ENCODE peak calls at places on chromosomes 6 and 20, in four cellular contexts. B is GM12865; M is AG09309; Q is CD8-positive, alpha-beta T cell. P is an unnamed sample.
A peak's percentile ranks its signal among the peaks of the same experiment; 100 is the strongest.

GRCh38 chr6:152087096-152087495 is 279.6 kb downstream of the ESR1 start:
- DNase-seq in B (no peak), M (no peak), Q (no peak), P (no peak)

GRCh38 chr6:26088344-26088743 is 1.1 kb downstream of the HFE start:
- DNase-seq in B (no peak), M (no peak), Q (no peak), P (no peak)

GRCh38 chr6:149080511-149080910 is 237.0 kb upstream of the TAB2 start:
- DNase-seq in B (no peak), M (peak; percentile 48), Q (no peak), P (peak; percentile 83)

GRCh38 chr20:41135187-41135887 is 2.0 kb upstream of the PLCG1 start:
- DNase-seq in B (peak; percentile 71), M (no peak), Q (peak; percentile 56), P (no peak)

GRCh38 chr6:127022297-127022696 is 96.2 kb upstream of the RSPO3 start:
- DNase-seq in B (no peak), M (peak; percentile 5), Q (no peak), P (peak; percentile 7)

GRCh38 chr6:328184-328670 is 35.9 kb downstream of the DUSP22 start:
- DNase-seq in B (peak; percentile 99), M (peak; percentile 66), Q (no peak), P (peak; percentile 97)

GRCh38 chr6:137313211-137313610 is 94.0 kb upstream of the IFNGR1 start:
- DNase-seq in B (no peak), M (no peak), Q (no peak), P (no peak)

GRCh38 chr6:152828431-152828830 is 77.8 kb downstream of the VIP start:
- DNase-seq in B (no peak), M (no peak), Q (no peak), P (no peak)

GRCh38 chr20:38094373-38094775 is 60.8 kb downstream of the RPRD1B start:
- DNase-seq in B (peak; percentile 93), M (no peak), Q (no peak), P (peak; percentile 67)

GRCh38 chr6:139588076-139588639 is 213.7 kb upstream of the CITED2 start:
- DNase-seq in B (no peak), M (no peak), Q (no peak), P (no peak)

GRCh38 chr20:62274332-62275262 is 28.2 kb upstream of the ADRM1 start:
- DNase-seq in B (no peak), M (no peak), Q (no peak), P (no peak)

GRCh38 chr6:31171931-31172882 is 1.7 kb upstream of the POU5F1 start:
- DNase-seq in B (no peak), M (no peak), Q (no peak), P (no peak)

GRCh38 chr20:47603260-47603659 is 101.6 kb downstream of the NCOA3 start:
- DNase-seq in B (no peak), M (no peak), Q (no peak), P (no peak)

GRCh38 chr20:47607208-47607613 is 105.5 kb downstream of the NCOA3 start:
- DNase-seq in B (no peak), M (no peak), Q (no peak), P (peak; percentile 14)

GRCh38 chr20:47610247-47610944 is 108.7 kb downstream of the NCOA3 start:
- DNase-seq in B (peak; percentile 56), M (peak; percentile 47), Q (peak; percentile 58), P (peak; percentile 55)

GRCh38 chr20:47606414-47607207 is 104.9 kb downstream of the NCOA3 start:
- DNase-seq in B (no peak), M (no peak), Q (no peak), P (no peak)

DNA sequence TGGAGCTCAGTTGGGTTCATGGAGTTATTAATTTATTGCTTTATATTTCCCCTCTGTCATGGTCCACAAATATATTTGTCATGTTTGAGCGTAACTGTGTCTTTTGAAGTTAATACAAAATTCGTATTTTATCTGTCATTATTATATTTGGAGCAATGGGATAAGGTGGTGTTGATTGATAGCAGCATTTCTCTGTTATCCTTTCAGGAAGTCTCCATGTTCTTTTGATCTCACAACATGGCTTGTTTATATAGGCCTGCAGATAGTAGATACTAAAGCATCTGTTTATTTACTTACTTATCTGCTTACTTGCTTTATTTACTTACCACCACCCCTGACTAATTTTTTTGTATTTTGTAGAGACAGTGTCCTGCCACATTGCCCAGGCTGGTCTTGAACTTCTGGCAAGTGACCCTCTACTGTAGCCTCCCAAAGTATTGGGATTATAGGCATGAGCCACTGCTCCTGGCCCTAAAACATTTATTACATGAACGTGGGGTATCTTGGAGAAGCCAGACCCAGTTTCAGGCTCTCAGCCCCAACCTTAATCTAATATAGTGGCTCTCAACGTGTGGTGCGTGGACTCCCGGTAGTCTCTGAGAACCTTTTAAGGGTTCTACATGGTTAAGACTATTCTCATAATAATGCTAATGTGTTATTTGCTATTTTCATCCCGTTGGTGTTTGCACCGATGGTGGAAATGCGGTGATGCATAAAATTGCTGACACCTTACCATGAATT is 104.2 kb downstream of the NCOA3 start:
- DNase-seq in B (no peak), M (no peak), Q (no peak), P (no peak)
- H3K4me3 ChIP-seq in B (no peak overlapping the region), M (no peak overlapping the region), Q (no peak overlapping the region), P (no peak overlapping the region)

GRCh38 chr20:23083553-23084220 is 2.4 kb downstream of the CD93 start:
- DNase-seq in B (no peak), M (no peak), Q (no peak), P (no peak)

GRCh38 chr20:23084282-23084844 is 1.8 kb downstream of the CD93 start:
- DNase-seq in B (no peak), M (no peak), Q (no peak), P (no peak)

GRCh38 chr20:23081263-23081811 is 4.8 kb downstream of the CD93 start:
- DNase-seq in B (no peak), M (no peak), Q (no peak), P (no peak)

GRCh38 chr20:23084845-23085355 is 1.2 kb downstream of the CD93 start:
- DNase-seq in B (no peak), M (no peak), Q (no peak), P (no peak)

GRCh38 chr20:23082846-23083552 is 3.1 kb downstream of the CD93 start:
- DNase-seq in B (peak; percentile 9), M (no peak), Q (no peak), P (no peak)
- H3K4me3 ChIP-seq in B (no peak overlapping the region), M (no peak overlapping the region), Q (no peak overlapping the region), P (no peak overlapping the region)

GRCh38 chr6:8192067-8192466 is 89.7 kb upstream of the EEF1E1 start:
- DNase-seq in B (no peak), M (no peak), Q (no peak), P (no peak)

GRCh38 chr6:8193541-8193940 is 91.2 kb upstream of the EEF1E1 start:
- DNase-seq in B (no peak), M (no peak), Q (no peak), P (no peak)

GRCh38 chr6:8194499-8194898 is 92.2 kb upstream of the EEF1E1 start:
- DNase-seq in B (no peak), M (no peak), Q (no peak), P (no peak)

GRCh38 chr6:8191629-8192028 is 89.3 kb upstream of the EEF1E1 start:
- DNase-seq in B (no peak), M (no peak), Q (no peak), P (no peak)

GRCh38 chr6:8192597-8192996 is 90.2 kb upstream of the EEF1E1 start:
- DNase-seq in B (no peak), M (no peak), Q (no peak), P (no peak)
- H3K4me3 ChIP-seq in B (no peak overlapping the region), M (no peak overlapping the region), Q (no peak overlapping the region), P (no peak overlapping the region)

GRCh38 chr6:158815379-158815724 is 3.8 kb downstream of the EZR start:
- DNase-seq in B (no peak), M (no peak), Q (no peak), P (no peak)

GRCh38 chr6:158816329-158816728 is 2.8 kb downstream of the EZR start:
- DNase-seq in B (peak; percentile 75), M (no peak), Q (no peak), P (no peak)

GRCh38 chr6:158818008-158818579 is 1.1 kb downstream of the EZR start:
- DNase-seq in B (peak; percentile 83), M (no peak), Q (peak; percentile 76), P (no peak)

GRCh38 chr6:158817298-158818007 is 1.7 kb downstream of the EZR start:
- DNase-seq in B (peak; percentile 43), M (no peak), Q (no peak), P (no peak)

GRCh38 chr6:158815915-158816314 is 3.3 kb downstream of the EZR start:
- DNase-seq in B (peak; percentile 54), M (no peak), Q (no peak), P (no peak)
- H3K4me3 ChIP-seq in B (peak overlapping the region; percentile 60), M (no peak overlapping the region), Q (peak overlapping the region; percentile 23), P (no peak overlapping the region)

DNA sequence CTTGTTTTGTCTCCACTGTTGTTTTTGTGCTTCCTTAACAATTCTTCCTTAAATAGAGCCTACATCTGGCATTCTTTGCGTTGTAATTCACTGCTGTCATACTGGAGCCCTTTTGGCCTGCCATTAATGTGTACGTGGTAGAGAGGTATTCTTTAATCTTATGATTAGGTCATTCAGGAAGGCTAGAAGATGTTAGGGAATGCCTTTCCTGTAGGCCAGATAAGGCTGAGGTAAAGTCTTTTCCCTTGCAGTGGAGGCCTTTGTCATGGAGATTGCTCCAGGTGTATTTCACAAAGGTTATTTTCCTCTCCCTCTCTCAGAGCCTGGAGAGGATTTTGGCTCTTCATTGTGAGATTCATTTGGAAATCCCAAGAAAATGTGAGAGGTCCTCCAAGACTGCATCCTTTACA is 146.9 kb downstream of the FUT9 start:
- DNase-seq in B (no peak), M (no peak), Q (no peak), P (no peak)
- H3K4me3 ChIP-seq in B (no peak overlapping the region), M (no peak overlapping the region), Q (no peak overlapping the region), P (no peak overlapping the region)

DNA sequence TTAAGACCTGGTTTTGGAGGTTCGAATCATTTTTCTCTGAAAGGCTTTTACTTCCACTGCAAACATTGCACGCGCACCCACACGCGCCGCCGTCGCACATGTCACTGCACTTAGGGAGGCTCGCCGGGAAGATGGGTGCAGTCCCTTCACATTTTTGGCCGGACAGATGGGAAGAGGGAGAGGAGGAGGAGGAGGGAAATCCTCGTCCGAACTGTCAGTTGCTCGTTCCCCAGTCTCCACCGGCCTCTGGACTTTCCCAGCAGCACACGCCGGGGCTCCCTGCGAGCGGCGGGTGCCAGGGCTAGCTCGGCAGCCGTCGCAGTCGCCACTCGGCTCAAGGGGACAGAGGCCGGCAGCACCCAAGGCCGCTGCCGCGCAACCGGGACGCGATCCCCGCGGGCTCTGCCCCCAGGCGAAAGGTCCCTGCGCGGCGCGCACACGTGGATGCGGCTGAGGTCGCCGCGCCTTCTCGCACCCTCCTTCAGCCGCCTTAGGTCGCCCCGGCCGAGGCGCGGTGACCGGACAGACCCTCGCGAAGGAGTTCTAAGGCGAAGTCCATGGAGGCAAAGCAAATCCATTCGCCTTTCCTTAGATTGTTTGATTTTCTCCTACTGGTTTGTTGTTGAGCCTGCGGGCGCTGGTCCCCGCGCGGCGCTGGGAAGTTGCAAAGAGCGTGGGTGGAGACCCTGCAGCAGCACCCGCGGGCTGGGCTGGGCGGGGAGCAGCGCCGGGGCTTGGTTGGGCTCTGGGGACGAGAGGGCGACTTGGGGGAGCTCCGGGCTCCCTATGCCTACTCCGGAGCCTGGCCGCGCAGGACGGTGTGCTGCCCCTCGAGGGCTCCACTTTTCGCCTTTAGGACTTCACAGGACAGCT is 1.2 kb downstream of the MYB start:
- DNase-seq in B (peak; percentile 61), M (no peak), Q (peak; percentile 35), P (no peak)
- H3K4me3 ChIP-seq in B (peak overlapping the region; percentile 93), M (peak overlapping the region; percentile 48), Q (peak overlapping the region; percentile 58), P (peak overlapping the region; percentile 59)

P was measured in skeletal muscle cell.